ENCODE peak calls at places on chromosomes 13 and 19, in seven cellular contexts. Q is SK-MEL-5; D is KG1; G is activated T-cell treated with anti-CD3 and anti-CD28 coated beads, Interleukin-2, amount 50 U/mL, for 72 hours; Z is stimulated activated CD4-positive, alpha-beta T cell treated with anti-CD3 and anti-CD28 coated beads, Interleukin-1b, Interleukin-23, amount 100 ng/mL, for 1 hour; B is effector memory CD8-positive, alpha-beta T cell; U is posterior cingulate gyrus. C is an unnamed sample.

GRCh38 chr19:12944064-12944674 is 1.5 kb upstream of the RAD23A start:
- DNase-seq in Q (no peak), D (no peak), G (no peak), Z (no peak), B (no peak), U (no peak), C (no peak)

GRCh38 chr13:98675837-98676236 is 76.6 kb downstream of the SLC15A1 start:
- DNase-seq in Q (no peak), D (no peak), G (no peak), Z (no peak), B (no peak), U (no peak), C (no peak)

GRCh38 chr13:113923376-113924063 is 50.4 kb downstream of the C13orf46 start:
- DNase-seq in Q (no peak), D (no peak), G (no peak), Z (no peak), B (no peak), U (peak), C (no peak)

GRCh38 chr13:114044486-114044885 is 70.6 kb upstream of the C13orf46 start:
- DNase-seq in Q (peak), D (no peak), G (no peak), Z (no peak), B (no peak), U (no peak), C (no peak)

GRCh38 chr19:46529622-46530451 is 34.2 kb upstream of the PNMA8B start:
- DNase-seq in Q (peak), D (peak), G (peak), Z (peak), B (peak), U (peak), C (peak)

GRCh38 chr13:31009166-31009565 is 76.7 kb downstream of the TEX26 start:
- DNase-seq in Q (no peak), D (no peak), G (no peak), Z (no peak), B (no peak), U (no peak), C (peak)

GRCh38 chr19:47310323-47310722 is 662 bp downstream of the C5AR1 start:
- DNase-seq in Q (no peak), D (no peak), G (no peak), Z (no peak), B (no peak), U (no peak), C (no peak)

GRCh38 chr13:94243551-94243950 is 235.9 kb downstream of the DCT start:
- DNase-seq in Q (no peak), D (no peak), G (no peak), Z (no peak), B (no peak), U (no peak), C (no peak)

GRCh38 chr13:38606697-38607096 is 80.2 kb upstream of the FREM2 start:
- DNase-seq in Q (peak), D (no peak), G (no peak), Z (no peak), B (no peak), U (no peak), C (no peak)

GRCh38 chr19:18419699-18420460 is 682 bp downstream of the SSBP4 start:
- DNase-seq in Q (no peak), D (no peak), G (peak), Z (no peak), B (peak), U (no peak), C (no peak)

GRCh38 chr19:17511724-17512573 is 500 bp downstream of the PGLS start:
- DNase-seq in Q (peak), D (peak), G (peak), Z (peak), B (peak), U (peak), C (peak)

GRCh38 chr13:91482427-91482826 is 84.0 kb downstream of the GPC5 start:
- DNase-seq in Q (no peak), D (no peak), G (no peak), Z (no peak), B (no peak), U (no peak), C (no peak)

GRCh38 chr13:31476753-31477152 is 262.6 kb upstream of the RXFP2 start:
- DNase-seq in Q (no peak), D (no peak), G (no peak), Z (no peak), B (no peak), U (no peak), C (peak)

GRCh38 chr19:50897612-50898011 is 13.6 kb downstream of the KLK4 start:
- DNase-seq in Q (peak), D (no peak), G (no peak), Z (no peak), B (no peak), U (no peak), C (no peak)